ENCODE peak calls at places on chromosomes 7 and 10, in nine cellular contexts. N is NCI-H510A treated with DMSO at 0.1 percent for 48 hours; R is MCF 10A; S is posterior cingulate gyrus; E is breast epithelium; A is nucleus accumbens; L is GDM1; O is CD4-positive, alpha-beta T cell; G is amniotic epithelial cell. H is an unnamed sample.

GRCh38 chr10:3891396-3891795 is 106.4 kb upstream of the KLF6 start:
- DNase-seq in G (no peak), S (no peak), R (no peak), O (no peak), A (no peak), L (no peak), E (no peak), N (no peak), H (no peak)

GRCh38 chr10:47309403-47310089 is 9.5 kb downstream of the GDF10 start:
- DNase-seq in N (no peak), E (no peak), S (no peak), G (no peak), L (no peak), A (no peak), O (no peak), R (peak), H (no peak)

GRCh38 chr10:27446091-27446918 is 57.8 kb upstream of the RAB18 start:
- DNase-seq in R (peak), N (peak), O (no peak), A (no peak), S (no peak), L (no peak), G (peak), E (no peak), H (no peak)

GRCh38 chr10:1952126-1953095 is 215.1 kb upstream of the ADARB2 start:
- DNase-seq in R (no peak), E (no peak), O (no peak), G (no peak), S (no peak), A (no peak), L (no peak), N (no peak), H (no peak)

GRCh38 chr7:156034397-156034796 is 222.1 kb upstream of the SHH start:
- DNase-seq in R (no peak), N (no peak), G (no peak), E (no peak), A (no peak), O (no peak), L (peak), S (no peak), H (no peak)

GRCh38 chr7:129222064-129222463 is 2.8 kb upstream of the AHCYL2 start:
- DNase-seq in O (no peak), G (no peak), R (no peak), S (no peak), L (no peak), N (no peak), A (no peak), E (no peak), H (no peak)

GRCh38 chr10:125592897-125593296 is 90.1 kb downstream of the TEX36 start:
- DNase-seq in E (no peak), G (no peak), R (peak), S (no peak), A (no peak), L (no peak), O (no peak), N (no peak), H (no peak)

GRCh38 chr7:135514856-135515255 is 5.0 kb upstream of the CNOT4 start:
- DNase-seq in N (no peak), A (no peak), R (no peak), S (no peak), O (no peak), E (no peak), G (no peak), L (no peak), H (no peak)

GRCh38 chr7:26005683-26006410 is 146.2 kb upstream of the NFE2L3 start:
- DNase-seq in N (no peak), G (no peak), E (no peak), L (no peak), R (no peak), A (no peak), S (no peak), O (no peak), H (no peak)